ENCODE peak calls at places on chromosome 1, in four cellular contexts. U, N, A and O are unnamed samples.

GRCh38 chr1:226649780-226650179 is 89.3 kb downstream of the ITPKB start:
- DNase-seq in N (no peak), U (no peak), A (peak; percentile 50), O (peak; percentile 68)

GRCh38 chr1:112337028-112337531 is 58.9 kb upstream of the CTTNBP2NL start:
- DNase-seq in U (no peak), N (peak; percentile 20), A (peak; percentile 56), O (peak; percentile 57)

GRCh38 chr1:111463029-111463683 is 10.6 kb upstream of the C1orf162 start:
- DNase-seq in A (peak; percentile 82), U (no peak), N (no peak), O (peak; percentile 22)

GRCh38 chr1:239276051-239276450 is 110.3 kb upstream of the CHRM3 start:
- DNase-seq in N (no peak), U (no peak), A (no peak), O (no peak)

GRCh38 chr1:90509225-90510048 is 207.7 kb downstream of the BARHL2 start:
- DNase-seq in U (no peak), N (no peak), A (no peak), O (no peak)

GRCh38 chr1:46166521-46167462 is 8.1 kb upstream of the TSPAN1 start:
- DNase-seq in U (no peak), N (peak; percentile 51), A (no peak), O (peak; percentile 24)

GRCh38 chr1:247322849-247323586 is 8.6 kb downstream of the ZNF496 start:
- DNase-seq in U (no peak), A (no peak), N (no peak), O (no peak)

GRCh38 chr1:1203561-1204424 is 2.6 kb downstream of the TNFRSF18 start:
- DNase-seq in U (no peak), A (no peak), N (no peak), O (no peak)

GRCh38 chr1:209601809-209602657 is 18.5 kb downstream of the CAMK1G start:
- DNase-seq in N (peak; percentile 52), U (no peak), A (peak; percentile 56), O (peak; percentile 75)

GRCh38 chr1:51569284-51570062 is 47.4 kb upstream of the OSBPL9 start:
- DNase-seq in U (no peak), N (peak; percentile 24), A (peak; percentile 72), O (peak; percentile 71)

GRCh38 chr1:40622936-40623629 is 42.4 kb downstream of the RIMS3 start:
- DNase-seq in U (no peak), A (no peak), N (no peak), O (no peak)

GRCh38 chr1:30514137-30514654 is 209.2 kb downstream of the MATN1 start:
- DNase-seq in N (no peak), U (no peak), A (no peak), O (no peak)

GRCh38 chr1:214603819-214604252 is 841 bp downstream of the CENPF start:
- DNase-seq in A (no peak), U (no peak), N (no peak), O (no peak)

GRCh38 chr1:86245566-86246190 is 89.1 kb upstream of the COL24A1 start:
- DNase-seq in N (no peak), U (no peak), A (no peak), O (no peak)

GRCh38 chr1:47942238-47942629 is 55.0 kb downstream of the TRABD2B start:
- DNase-seq in U (no peak), N (no peak), A (no peak), O (peak; percentile 13)

GRCh38 chr1:55724551-55725325 is 509.6 kb upstream of the USP24 start:
- DNase-seq in A (peak; percentile 94), N (peak; percentile 36), U (no peak), O (peak; percentile 91)
- H3K4me3 ChIP-seq in A (no peak overlapping the region), N (no peak overlapping the region), U (no peak overlapping the region), O (no peak overlapping the region)

DNA sequence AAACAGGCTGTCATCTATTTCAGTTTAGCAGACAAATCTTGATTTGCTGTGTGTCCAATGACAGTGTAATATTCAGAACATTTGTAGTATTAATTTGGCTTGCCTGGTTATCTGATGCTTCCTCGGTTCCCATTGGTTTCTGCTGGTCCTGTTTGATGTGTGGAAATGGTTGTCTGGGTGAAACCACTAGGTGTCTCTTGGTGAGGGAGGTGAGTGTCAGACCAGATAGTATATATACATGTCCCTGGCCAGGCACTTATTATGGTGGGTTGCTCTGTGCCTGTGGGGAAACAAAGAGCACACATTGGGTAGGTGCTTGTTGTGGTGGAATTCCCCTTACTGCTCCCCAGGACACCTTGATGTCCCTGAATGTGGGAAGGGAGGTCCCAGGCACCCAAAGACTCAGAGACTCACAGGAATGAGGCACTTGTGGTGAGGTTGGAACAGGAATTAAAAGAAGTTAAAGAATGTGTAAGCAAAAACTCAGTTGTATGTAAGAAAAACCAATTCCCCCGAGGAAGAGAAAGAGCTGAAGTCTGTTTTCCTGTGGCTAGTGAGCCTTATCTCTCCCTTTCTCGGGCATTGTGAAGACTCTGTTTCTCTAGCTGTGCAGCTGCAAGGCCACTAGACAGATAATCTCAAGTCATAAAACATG is 1519.1 kb downstream of the BRINP3 start:
- DNase-seq in U (no peak), N (no peak), A (no peak), O (peak; percentile 46)
- TF ChIP-seq CTCF in U (no peak), N (no peak), A (no peak), O (no peak)

GRCh38 chr1:110340207-110340468 is 961 bp downstream of the RBM15 start:
- DNase-seq in N (peak; percentile 24), A (no peak), U (no peak), O (no peak)

GRCh38 chr1:110343249-110343648 is 4.1 kb downstream of the RBM15 start:
- DNase-seq in A (no peak), U (no peak), N (no peak), O (no peak)

GRCh38 chr1:110339427-110340206 is 440 bp downstream of the RBM15 start:
- DNase-seq in N (no peak), U (no peak), A (peak; percentile 71), O (peak; percentile 57)

GRCh38 chr1:110341872-110342331 is 2.7 kb downstream of the RBM15 start:
- DNase-seq in A (no peak), U (no peak), N (no peak), O (no peak)

DNA sequence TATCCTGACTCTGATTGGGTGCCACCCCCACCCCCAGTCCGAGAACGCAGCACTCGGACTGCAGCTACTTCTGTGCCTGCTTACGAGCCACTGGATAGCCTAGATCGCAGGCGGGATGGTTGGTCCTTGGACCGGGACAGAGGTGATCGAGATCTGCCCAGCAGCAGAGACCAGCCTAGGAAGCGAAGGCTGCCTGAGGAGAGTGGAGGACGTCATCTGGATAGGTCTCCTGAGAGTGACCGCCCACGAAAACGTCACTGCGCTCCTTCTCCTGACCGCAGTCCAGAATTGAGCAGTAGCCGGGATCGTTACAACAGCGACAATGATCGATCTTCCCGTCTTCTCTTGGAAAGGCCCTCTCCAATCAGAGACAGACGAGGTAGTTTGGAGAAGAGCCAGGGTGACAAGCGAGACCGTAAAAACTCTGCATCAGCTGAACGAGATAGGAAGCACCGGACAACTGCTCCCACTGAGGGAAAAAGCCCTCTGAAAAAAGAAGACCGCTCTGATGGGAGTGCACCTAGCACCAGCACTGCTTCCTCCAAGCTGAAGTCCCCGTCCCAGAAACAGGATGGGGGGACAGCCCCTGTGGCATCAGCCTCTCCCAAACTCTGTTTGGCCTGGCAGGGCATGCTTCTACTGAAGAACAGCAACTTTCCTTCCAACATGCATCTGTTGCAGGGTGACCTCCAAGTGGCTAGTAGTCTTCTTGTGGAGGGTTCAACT is 2.1 kb downstream of the RBM15 start:
- DNase-seq in A (peak; percentile 83), N (no peak), U (no peak), O (no peak)
- H3K4me3 ChIP-seq in A (peak overlapping the region; percentile 99), N (no peak overlapping the region), U (peak overlapping the region; percentile 90), O (no peak overlapping the region)

DNA sequence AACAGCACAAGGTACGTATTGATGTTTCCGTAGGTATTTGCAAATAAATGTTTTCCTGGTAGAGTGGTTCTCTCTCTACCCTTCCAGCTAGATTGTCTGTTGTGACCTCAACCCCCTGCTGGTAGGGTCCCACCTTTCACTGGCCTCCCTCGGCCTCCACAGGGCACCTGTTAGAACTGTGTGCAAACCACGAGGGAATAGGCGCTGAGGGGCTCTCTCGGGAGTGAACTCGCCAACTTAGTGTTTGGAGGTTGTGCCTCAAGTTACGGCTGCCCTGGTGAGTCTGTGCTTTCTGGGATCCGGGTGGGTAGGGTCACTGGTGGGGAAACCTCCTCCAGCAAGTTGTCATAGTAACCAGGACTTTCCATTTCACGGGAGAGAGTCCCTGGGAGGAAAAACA is 204.7 kb upstream of the EDN2 start:
- DNase-seq in A (no peak), N (no peak), U (no peak), O (no peak)
- TF ChIP-seq CTCF in A (no peak), N (no peak), U (no peak), O (no peak)

GRCh38 chr1:232622378-232622777 is 7.6 kb downstream of the SIPA1L2 start:
- DNase-seq in N (no peak), A (no peak), U (no peak), O (no peak)

GRCh38 chr1:232620356-232620841 is 9.5 kb downstream of the SIPA1L2 start:
- DNase-seq in A (peak; percentile 82), U (no peak), N (peak; percentile 81), O (peak; percentile 92)

GRCh38 chr1:232622981-232623380 is 7.0 kb downstream of the SIPA1L2 start:
- DNase-seq in A (no peak), U (no peak), N (no peak), O (peak; percentile 46)

GRCh38 chr1:232617237-232617636 is 12.7 kb downstream of the SIPA1L2 start:
- DNase-seq in N (no peak), A (no peak), U (no peak), O (no peak)

DNA sequence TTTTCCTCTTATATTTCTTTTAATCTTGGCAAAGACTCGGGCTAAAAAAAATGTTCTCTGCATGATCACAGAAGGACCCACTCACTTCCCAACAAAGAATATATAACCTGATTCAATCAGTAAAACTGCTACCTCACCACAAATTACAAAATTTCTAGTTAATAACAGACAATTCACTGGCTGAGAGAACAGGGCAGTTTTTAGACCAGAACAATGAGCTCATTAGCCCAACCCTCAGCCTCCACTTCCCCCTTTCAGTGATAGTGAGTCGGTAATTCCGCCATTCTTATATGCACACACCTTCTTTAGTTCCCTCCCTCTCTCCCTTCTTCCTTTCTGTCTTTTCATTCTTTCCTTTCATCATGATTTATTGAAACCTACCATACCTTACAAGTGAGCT is 8.9 kb downstream of the SIPA1L2 start:
- DNase-seq in A (no peak), N (no peak), U (no peak), O (no peak)
- H3K4me3 ChIP-seq in A (no peak overlapping the region), N (no peak overlapping the region), U (no peak overlapping the region), O (no peak overlapping the region)

GRCh38 chr1:204359474-204360255 is at the start of gene PLEKHA6:
- DNase-seq in A (peak; percentile 40), U (no peak), N (peak; percentile 57), O (peak; percentile 65)
- TF ChIP-seq CTCF in A (peak; percentile 42), U (peak; percentile 23), N (peak; percentile 33), O (peak; percentile 69)

DNA sequence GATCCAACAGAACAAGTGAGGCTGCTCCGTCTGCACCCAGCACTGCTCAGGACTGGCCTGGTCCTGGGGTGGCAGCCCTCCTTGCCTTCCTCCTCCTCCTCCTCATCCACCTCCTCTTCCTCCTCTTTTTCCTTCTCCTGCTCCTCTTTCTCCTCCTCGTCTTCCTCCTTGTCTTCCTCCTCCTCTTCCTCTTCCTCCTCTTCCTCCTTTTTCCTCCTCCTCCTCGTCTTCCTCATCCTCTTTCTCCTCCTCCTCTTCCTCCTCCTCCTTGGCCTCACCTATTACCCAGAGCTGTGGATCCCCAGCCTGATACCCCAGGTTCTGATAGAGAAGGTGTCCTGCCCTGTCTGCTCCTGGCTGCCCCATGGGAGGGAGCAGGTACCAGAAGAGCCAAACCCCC is 16.6 kb upstream of the MFN2 start:
- DNase-seq in A (no peak), N (no peak), U (no peak), O (no peak)
- H3K4me3 ChIP-seq in A (no peak overlapping the region), N (no peak overlapping the region), U (no peak overlapping the region), O (no peak overlapping the region)